ENCODE peak calls at places on chromosomes 5 and 9, in six cellular contexts. F is transverse colon; B is colonic mucosa; N is uterus; K is CD8-positive, alpha-beta T cell; W is body of pancreas. S is an unnamed sample.

GRCh38 chr5:148374693-148375360 is 8.9 kb upstream of the FBXO38 start:
- DNase-seq in B (peak), F (peak), K (peak), W (peak), N (no peak), S (no peak)

GRCh38 chr9:7690007-7690406 is 109.6 kb downstream of the DMAC1 start:
- DNase-seq in K (no peak), N (no peak), B (no peak), W (no peak), F (no peak), S (no peak)

GRCh38 chr5:108760512-108760911 is 12.8 kb downstream of the FER start:
- DNase-seq in F (no peak), N (no peak), B (no peak), W (no peak), K (peak), S (no peak)

GRCh38 chr5:126777257-126777973 is 479 bp downstream of the LMNB1 start:
- DNase-seq in K (peak), W (peak), F (peak), N (peak), B (peak), S (no peak)

GRCh38 chr9:129907196-129907595 is 71.9 kb downstream of the USP20 start:
- DNase-seq in W (no peak), B (no peak), F (no peak), N (no peak), K (no peak), S (no peak)

GRCh38 chr5:150734579-150735384 is 24.0 kb downstream of the DCTN4 start:
- DNase-seq in W (peak), K (no peak), F (peak), B (peak), N (no peak), S (no peak)

GRCh38 chr9:127890053-127890452 is 9.3 kb downstream of the ST6GALNAC6 start:
- DNase-seq in K (no peak), W (no peak), N (no peak), F (no peak), B (no peak), S (no peak)

GRCh38 chr5:140125637-140126036 is at the start of gene IGIP:
- DNase-seq in B (no peak), F (no peak), K (no peak), W (no peak), N (no peak), S (no peak)

GRCh38 chr9:7315746-7316457 is 483.7 kb downstream of the DMAC1 start:
- DNase-seq in F (no peak), K (no peak), N (peak), W (peak), B (no peak), S (no peak)

GRCh38 chr5:62134811-62135210 is 171.2 kb upstream of the KIF2A start:
- DNase-seq in N (no peak), F (no peak), W (no peak), B (no peak), K (no peak), S (no peak)

GRCh38 chr5:105640328-105640727 is 2030.4 kb downstream of the EFNA5 start:
- DNase-seq in K (no peak), W (no peak), F (no peak), N (no peak), B (no peak), S (no peak)

GRCh38 chr9:137674307-137675305 is 55.8 kb downstream of the EHMT1 start:
- DNase-seq in F (no peak), W (no peak), N (no peak), B (no peak), K (no peak), S (no peak)

GRCh38 chr5:1387059-1387755 is 42.3 kb upstream of the CLPTM1L start:
- DNase-seq in N (no peak), B (no peak), F (no peak), K (peak), W (no peak), S (no peak)

GRCh38 chr5:33936004-33936380 is 194 bp upstream of the RXFP3 start:
- DNase-seq in N (no peak), W (peak), B (peak), F (peak), K (peak), S (no peak)

GRCh38 chr5:132064140-132064539 is 3.7 kb downstream of the IL3 start:
- DNase-seq in F (no peak), W (no peak), K (no peak), B (no peak), N (no peak), S (no peak)

GRCh38 chr5:174504266-174504726 is 220.1 kb upstream of the MSX2 start:
- DNase-seq in B (no peak), K (no peak), W (no peak), F (no peak), N (no peak), S (no peak)

GRCh38 chr5:119357309-119357708 is 1.5 kb downstream of the TNFAIP8 start:
- DNase-seq in N (no peak), B (no peak), W (no peak), F (no peak), K (no peak), S (no peak)

GRCh38 chr5:116672203-116672602 is 97.6 kb upstream of the SEMA6A start:
- DNase-seq in F (no peak), N (no peak), B (no peak), W (no peak), K (no peak), S (no peak)

GRCh38 chr5:124849774-124850173 is 103.3 kb upstream of the ZNF608 start:
- DNase-seq in K (no peak), W (no peak), N (no peak), F (no peak), B (no peak), S (no peak)

GRCh38 chr9:89797255-89797654 is 192.4 kb downstream of the GADD45G start:
- DNase-seq in B (no peak), F (no peak), W (no peak), K (no peak), N (no peak), S (no peak)

GRCh38 chr9:6498982-6499381 is 86.0 kb downstream of the UHRF2 start:
- DNase-seq in W (no peak), B (no peak), N (no peak), F (no peak), K (no peak), S (no peak)

GRCh38 chr5:180809403-180810209 is 7.0 kb upstream of the MGAT1 start:
- DNase-seq in F (peak), W (peak), K (peak), N (peak), B (peak), S (peak)

GRCh38 chr5:125408582-125409069 is 662.2 kb upstream of the ZNF608 start:
- DNase-seq in K (no peak), F (peak), W (peak), N (peak), B (peak), S (no peak)

GRCh38 chr9:68555416-68555815 is 14.7 kb upstream of the TMEM252 start:
- DNase-seq in B (no peak), N (no peak), F (no peak), K (no peak), W (no peak), S (no peak)

GRCh38 chr5:66356011-66356565 is 212.0 kb downstream of the SREK1 start:
- DNase-seq in N (no peak), K (no peak), F (no peak), W (no peak), B (no peak), S (no peak)

GRCh38 chr9:33130501-33130900 is 36.6 kb downstream of the B4GALT1 start:
- DNase-seq in N (no peak), W (no peak), K (no peak), F (no peak), B (no peak), S (no peak)

GRCh38 chr5:517535-518100 is 6.6 kb downstream of the SLC9A3 start:
- DNase-seq in K (no peak), N (no peak), W (no peak), B (no peak), F (no peak), S (no peak)

GRCh38 chr5:135650081-135650480 is 71.3 kb upstream of the CXCL14 start:
- DNase-seq in B (no peak), F (no peak), N (no peak), K (no peak), W (no peak), S (no peak)

GRCh38 chr9:129336601-129337286 is 158.7 kb upstream of the IER5L start:
- DNase-seq in F (peak), W (peak), N (peak), B (peak), K (peak), S (no peak)

GRCh38 chr9:26229324-26230054 is 551.2 kb upstream of the TUSC1 start:
- DNase-seq in N (no peak), K (no peak), F (no peak), W (peak), B (no peak), S (no peak)
- H3K27ac ChIP-seq in N (no peak), K (no peak), F (no peak), W (no peak), B (no peak), S (no peak)

GRCh38 chr5:159917919-159918487 is 1.7 kb downstream of the ADRA1B start:
- DNase-seq in N (no peak), W (peak), B (no peak), F (no peak), K (no peak), S (no peak)

GRCh38 chr5:159913048-159913447 is 3.2 kb upstream of the ADRA1B start:
- DNase-seq in F (no peak), W (peak), B (no peak), K (no peak), N (peak), S (no peak)

GRCh38 chr5:159915913-159916840 is at the start of gene ADRA1B:
- DNase-seq in N (peak), B (peak), F (peak), K (peak), W (peak), S (no peak)

GRCh38 chr5:159913481-159913880 is 2.8 kb upstream of the ADRA1B start:
- DNase-seq in B (no peak), N (peak), W (no peak), K (no peak), F (no peak), S (no peak)

GRCh38 chr5:159916841-159917761 is 819 bp downstream of the ADRA1B start:
- DNase-seq in F (no peak), K (no peak), B (no peak), W (no peak), N (no peak), S (no peak)
- H3K4me3 ChIP-seq in F (no peak), K (no peak), B (peak), W (no peak), N (no peak), S (peak)

GRCh38 chr5:78133423-78133822 is 161.1 kb downstream of the AP3B1 start:
- DNase-seq in N (no peak), K (no peak), W (no peak), F (no peak), B (no peak), S (no peak)

GRCh38 chr5:78132507-78132906 is 162.0 kb downstream of the AP3B1 start:
- DNase-seq in F (no peak), B (no peak), W (no peak), K (no peak), N (no peak), S (no peak)

GRCh38 chr5:78129632-78130031 is 164.9 kb downstream of the AP3B1 start:
- DNase-seq in N (no peak), W (no peak), F (no peak), B (no peak), K (no peak), S (no peak)

GRCh38 chr5:78127875-78128274 is 166.6 kb downstream of the AP3B1 start:
- DNase-seq in N (no peak), K (no peak), F (no peak), W (no peak), B (no peak), S (no peak)
- TF ChIP-seq CTCF in N (no peak), K (no peak), F (no peak), W (no peak), B (no peak), S (no peak)

GRCh38 chr5:59039296-59040006 is 456.6 kb downstream of the RAB3C start:
- DNase-seq in B (peak), W (peak), F (peak), K (peak), N (peak), S (peak)

GRCh38 chr5:59039003-59039295 is 456.1 kb downstream of the RAB3C start:
- DNase-seq in K (no peak), W (no peak), F (no peak), B (no peak), N (no peak), S (no peak)

GRCh38 chr5:59037041-59037440 is 454.2 kb downstream of the RAB3C start:
- DNase-seq in B (no peak), W (no peak), F (no peak), K (no peak), N (no peak), S (no peak)

GRCh38 chr5:59037453-59038168 is 454.7 kb downstream of the RAB3C start:
- DNase-seq in K (no peak), N (no peak), B (no peak), F (no peak), W (no peak), S (no peak)

DNA sequence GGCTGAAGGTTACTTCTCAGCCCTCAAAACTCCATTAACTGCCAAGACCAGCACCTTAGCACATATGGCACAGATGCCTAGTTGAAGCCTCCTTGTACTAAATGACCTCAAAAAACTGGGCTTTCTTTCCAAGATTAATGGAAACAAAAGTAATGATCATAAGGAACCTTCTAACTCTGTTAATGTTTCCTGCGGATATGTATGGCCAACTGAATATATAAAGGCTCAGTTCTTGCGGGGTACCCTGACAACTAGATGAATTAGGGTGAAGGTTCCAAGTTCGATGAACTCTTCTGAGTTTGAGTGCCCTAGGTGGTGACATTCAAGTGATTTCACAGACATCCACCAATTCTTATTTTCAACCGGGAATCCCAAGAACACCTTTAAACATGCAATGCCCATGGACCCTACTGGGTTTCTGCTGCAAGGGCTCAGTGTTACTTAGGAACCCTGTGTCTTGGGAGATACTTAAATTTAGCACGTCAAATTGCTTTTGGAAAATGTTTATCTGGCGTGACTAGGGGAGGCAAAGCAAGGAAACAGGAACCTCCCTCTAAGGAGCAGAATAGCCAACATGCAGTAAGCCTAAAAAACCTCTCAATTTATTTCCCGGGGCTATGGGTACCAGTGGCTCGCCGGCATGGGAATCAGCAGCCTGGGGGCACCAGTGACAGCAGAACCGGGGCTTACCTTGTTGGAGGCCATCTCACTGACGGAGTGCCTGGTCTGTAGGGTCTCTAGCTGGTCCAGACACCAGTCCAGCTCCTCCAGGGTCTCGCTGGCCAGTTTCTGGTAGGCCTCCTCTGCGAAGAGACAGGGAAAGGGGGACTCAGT is 455.5 kb downstream of the RAB3C start:
- DNase-seq in N (no peak), W (no peak), K (no peak), B (no peak), F (no peak), S (no peak)
- H3K27ac ChIP-seq in N (peak), W (no peak), K (peak), B (peak), F (peak), S (peak)

DNA sequence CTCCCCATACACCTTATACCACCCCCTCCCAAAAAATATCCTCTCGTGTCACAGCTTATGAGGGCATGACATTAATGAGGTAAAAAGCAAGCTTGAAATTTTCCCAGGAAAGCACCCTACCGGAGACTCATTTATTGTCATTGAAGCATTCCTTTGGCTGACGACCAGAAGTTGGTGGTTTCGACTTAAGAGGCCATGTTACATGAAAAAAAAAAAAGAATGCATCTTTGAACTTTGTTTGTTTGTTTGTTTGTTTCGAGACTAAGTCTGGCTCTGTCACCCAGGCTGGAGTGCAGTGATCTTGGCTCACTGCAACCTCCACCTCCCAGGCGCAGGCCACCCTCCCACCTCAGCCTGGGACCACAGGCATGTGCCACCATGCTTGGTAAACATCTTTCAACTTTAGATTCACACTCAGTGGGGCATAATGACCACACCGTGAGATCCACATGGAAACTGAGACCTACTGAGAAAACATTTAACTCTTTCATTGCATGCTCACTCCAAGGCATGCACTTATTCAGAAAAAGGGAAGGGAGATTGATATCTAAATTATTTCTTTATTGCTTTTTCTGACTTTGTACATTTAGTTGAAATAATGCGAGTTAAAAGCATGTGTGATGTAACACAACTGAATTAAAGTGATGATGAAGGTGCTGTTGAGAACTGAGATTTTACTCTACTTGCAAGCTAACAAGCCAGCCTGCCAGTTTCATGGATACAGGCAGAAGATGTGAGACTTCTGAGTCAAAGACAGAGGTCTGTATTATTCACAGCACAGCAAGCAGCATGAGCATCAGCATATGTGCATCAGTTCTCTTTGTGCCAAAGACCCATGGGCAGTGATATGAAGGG is 5.1 kb upstream of the RAB14 start:
- DNase-seq in W (no peak), B (no peak), N (no peak), F (no peak), K (no peak), S (no peak)
- H3K4me3 ChIP-seq in W (no peak), B (no peak), N (no peak), F (no peak), K (no peak), S (no peak)

DNA sequence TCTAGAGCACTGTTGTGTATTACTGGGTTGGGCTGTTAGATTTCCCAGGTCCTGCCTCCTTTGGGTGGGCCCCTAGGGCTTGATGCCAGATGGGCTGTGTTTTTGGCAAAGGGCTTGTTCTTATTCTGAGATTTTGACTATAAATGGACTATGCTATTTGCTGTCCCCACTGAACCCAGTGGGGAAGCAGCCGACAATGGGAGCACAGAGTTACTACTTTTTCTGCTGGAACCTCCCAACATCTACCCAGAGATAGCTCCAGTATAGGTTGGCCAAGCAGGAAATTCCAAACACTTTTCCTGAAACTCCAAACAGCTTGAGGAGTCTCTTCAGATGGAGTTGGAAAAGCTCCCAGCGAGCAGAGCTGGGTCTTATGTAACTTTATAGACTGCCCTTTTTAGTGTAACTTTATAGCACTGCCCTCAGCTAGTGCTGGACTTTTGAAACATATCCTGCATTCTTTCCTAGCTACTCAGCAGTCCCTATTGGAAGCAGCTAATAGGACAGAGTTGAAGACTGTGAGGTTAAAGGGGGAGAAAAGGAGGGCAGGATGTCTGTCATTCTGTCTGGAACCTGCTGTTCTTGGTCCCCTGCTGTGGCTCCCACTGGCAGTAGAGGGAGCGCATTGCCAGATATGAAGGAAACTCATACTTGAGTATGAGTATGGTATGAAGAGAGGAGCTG is 21.0 kb downstream of the RUSC2 start:
- DNase-seq in K (no peak), W (peak), F (peak), N (peak), B (peak), S (peak)
- TF ChIP-seq CTCF in K (no peak), W (no peak), F (no peak), N (peak), B (no peak), S (peak)